ENCODE peak calls at places on chromosome 10, in six cellular contexts. One of them, this sample, is unnamed.

GRCh38 chr10:36181421-36181820 is 539.3 kb upstream of the FZD8 start:
- DNase-seq in tibial nerve: no peak
- DNase-seq in body of pancreas: no peak
- DNase-seq in ovary: no peak
- DNase-seq in HepG2: no peak
- DNase-seq in GM12891: no peak
- DNase-seq in this sample: no peak

GRCh38 chr10:6416892-6417512 is 163.1 kb downstream of the PRKCQ start:
- DNase-seq in tibial nerve: no peak
- DNase-seq in body of pancreas: no peak
- DNase-seq in ovary: no peak
- DNase-seq in HepG2: peak; percentile 35
- DNase-seq in GM12891: peak; percentile 14
- DNase-seq in this sample: peak; percentile 20

GRCh38 chr10:88968316-88968882 is 15.8 kb upstream of the ACTA2 start:
- DNase-seq in tibial nerve: no peak
- DNase-seq in body of pancreas: no peak
- DNase-seq in ovary: no peak
- DNase-seq in HepG2: no peak
- DNase-seq in GM12891: no peak
- DNase-seq in this sample: no peak

GRCh38 chr10:35440016-35440415 is 103.7 kb downstream of the CCNY start:
- DNase-seq in tibial nerve: no peak
- DNase-seq in body of pancreas: no peak
- DNase-seq in ovary: no peak
- DNase-seq in HepG2: no peak
- DNase-seq in GM12891: no peak
- DNase-seq in this sample: no peak

GRCh38 chr10:110527731-110528171 is 30.0 kb downstream of the DUSP5 start:
- DNase-seq in tibial nerve: no peak
- DNase-seq in body of pancreas: no peak
- DNase-seq in ovary: no peak
- DNase-seq in HepG2: peak; percentile 60
- DNase-seq in GM12891: no peak
- DNase-seq in this sample: no peak

GRCh38 chr10:109166935-109167334 is 756.4 kb downstream of the XPNPEP1 start:
- DNase-seq in tibial nerve: no peak
- DNase-seq in body of pancreas: no peak
- DNase-seq in ovary: no peak
- DNase-seq in HepG2: no peak
- DNase-seq in GM12891: no peak
- DNase-seq in this sample: no peak

GRCh38 chr10:77586719-77587423 is 50.7 kb downstream of the KCNMA1 start:
- DNase-seq in tibial nerve: no peak
- DNase-seq in body of pancreas: no peak
- DNase-seq in ovary: no peak
- DNase-seq in HepG2: no peak
- DNase-seq in GM12891: no peak
- DNase-seq in this sample: no peak

GRCh38 chr10:115802911-115803310 is 470.1 kb downstream of the GFRA1 start:
- DNase-seq in tibial nerve: no peak
- DNase-seq in body of pancreas: no peak
- DNase-seq in ovary: no peak
- DNase-seq in HepG2: no peak
- DNase-seq in GM12891: no peak
- DNase-seq in this sample: no peak

GRCh38 chr10:76149602-76150138 is 718.2 kb downstream of the LRMDA start:
- DNase-seq in tibial nerve: no peak
- DNase-seq in body of pancreas: no peak
- DNase-seq in ovary: no peak
- DNase-seq in HepG2: no peak
- DNase-seq in GM12891: no peak
- DNase-seq in this sample: no peak

GRCh38 chr10:71868192-71868697 is 17.2 kb upstream of the PSAP start:
- DNase-seq in tibial nerve: peak; percentile 38
- DNase-seq in body of pancreas: peak; percentile 35
- DNase-seq in ovary: no peak
- DNase-seq in HepG2: peak; percentile 44
- DNase-seq in GM12891: no peak
- DNase-seq in this sample: peak; percentile 76

GRCh38 chr10:47260505-47261111 is 39.4 kb upstream of the GDF10 start:
- DNase-seq in tibial nerve: no peak
- DNase-seq in body of pancreas: no peak
- DNase-seq in ovary: no peak
- DNase-seq in HepG2: no peak
- DNase-seq in GM12891: no peak
- DNase-seq in this sample: no peak

GRCh38 chr10:70378122-70378521 is 4.3 kb downstream of the LRRC20 start:
- DNase-seq in tibial nerve: no peak
- DNase-seq in body of pancreas: peak; percentile 53
- DNase-seq in ovary: no peak
- DNase-seq in HepG2: no peak
- DNase-seq in GM12891: no peak
- DNase-seq in this sample: peak; percentile 89

GRCh38 chr10:12237265-12238220 is 41.6 kb downstream of the CDC123 start:
- DNase-seq in tibial nerve: no peak
- DNase-seq in body of pancreas: no peak
- DNase-seq in ovary: no peak
- DNase-seq in HepG2: peak; percentile 94
- DNase-seq in GM12891: no peak
- DNase-seq in this sample: no peak

GRCh38 chr10:125661942-125662515 is 20.9 kb downstream of the TEX36 start:
- DNase-seq in tibial nerve: no peak
- DNase-seq in body of pancreas: no peak
- DNase-seq in ovary: no peak
- DNase-seq in HepG2: no peak
- DNase-seq in GM12891: no peak
- DNase-seq in this sample: peak; percentile 43

GRCh38 chr10:92604841-92605240 is 11.9 kb downstream of the KIF11 start:
- DNase-seq in tibial nerve: no peak
- DNase-seq in body of pancreas: no peak
- DNase-seq in ovary: no peak
- DNase-seq in HepG2: no peak
- DNase-seq in GM12891: no peak
- DNase-seq in this sample: no peak

GRCh38 chr10:124742418-124743187 is 1.6 kb downstream of the FAM53B start:
- DNase-seq in tibial nerve: no peak
- DNase-seq in body of pancreas: no peak
- DNase-seq in ovary: no peak
- DNase-seq in HepG2: peak; percentile 57
- DNase-seq in GM12891: no peak
- DNase-seq in this sample: no peak

GRCh38 chr10:97718659-97719142 is 5.2 kb downstream of the MARVELD1 start:
- DNase-seq in tibial nerve: peak; percentile 72
- DNase-seq in body of pancreas: peak; percentile 91
- DNase-seq in ovary: peak; percentile 78
- DNase-seq in HepG2: peak; percentile 61
- DNase-seq in GM12891: no peak
- DNase-seq in this sample: no peak

GRCh38 chr10:80144302-80145131 is 12.0 kb downstream of the PLAC9 start:
- DNase-seq in tibial nerve: no peak
- DNase-seq in body of pancreas: peak; percentile 41
- DNase-seq in ovary: no peak
- DNase-seq in HepG2: no peak
- DNase-seq in GM12891: no peak
- DNase-seq in this sample: no peak

GRCh38 chr10:94413374-94413773 is 11.0 kb downstream of the TBC1D12 start:
- DNase-seq in tibial nerve: no peak
- DNase-seq in body of pancreas: no peak
- DNase-seq in ovary: no peak
- DNase-seq in HepG2: no peak
- DNase-seq in GM12891: no peak
- DNase-seq in this sample: no peak

GRCh38 chr10:113458944-113459343 is 93.9 kb upstream of the HABP2 start:
- DNase-seq in tibial nerve: no peak
- DNase-seq in body of pancreas: no peak
- DNase-seq in ovary: no peak
- DNase-seq in HepG2: no peak
- DNase-seq in GM12891: no peak
- DNase-seq in this sample: no peak

GRCh38 chr10:17479015-17479615 is 24.7 kb upstream of the ST8SIA6 start:
- DNase-seq in tibial nerve: no peak
- DNase-seq in body of pancreas: no peak
- DNase-seq in ovary: no peak
- DNase-seq in HepG2: no peak
- DNase-seq in GM12891: no peak
- DNase-seq in this sample: no peak

DNA sequence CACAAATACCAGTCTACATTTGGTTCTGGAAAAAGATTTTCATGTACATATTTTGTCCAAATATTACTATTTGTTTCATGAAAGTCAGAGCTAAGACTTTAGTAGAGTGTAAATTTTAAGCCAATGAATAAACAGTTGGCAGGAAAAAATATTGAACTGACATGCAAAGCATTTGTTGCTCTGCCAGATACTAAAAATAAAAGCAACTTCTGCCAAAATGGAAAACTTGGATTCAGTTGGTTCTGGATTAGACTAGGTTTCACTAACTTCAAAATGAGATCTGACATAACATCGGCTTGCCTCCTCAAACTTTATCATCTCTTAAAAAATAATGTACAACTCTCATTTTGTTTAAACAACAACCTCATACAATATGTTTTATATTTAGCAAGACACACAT is 34.9 kb downstream of the FAM204A start:
- DNase-seq in tibial nerve: no peak
- DNase-seq in body of pancreas: no peak
- DNase-seq in ovary: no peak
- DNase-seq in HepG2: no peak
- DNase-seq in GM12891: no peak
- DNase-seq in this sample: no peak
- TF ChIP-seq POLR2A in tibial nerve: no peak
- TF ChIP-seq POLR2A in body of pancreas: no peak
- TF ChIP-seq POLR2A in ovary: no peak
- TF ChIP-seq POLR2A in HepG2: no peak
- TF ChIP-seq POLR2A in GM12891: no peak
- TF ChIP-seq POLR2A in this sample: no peak

DNA sequence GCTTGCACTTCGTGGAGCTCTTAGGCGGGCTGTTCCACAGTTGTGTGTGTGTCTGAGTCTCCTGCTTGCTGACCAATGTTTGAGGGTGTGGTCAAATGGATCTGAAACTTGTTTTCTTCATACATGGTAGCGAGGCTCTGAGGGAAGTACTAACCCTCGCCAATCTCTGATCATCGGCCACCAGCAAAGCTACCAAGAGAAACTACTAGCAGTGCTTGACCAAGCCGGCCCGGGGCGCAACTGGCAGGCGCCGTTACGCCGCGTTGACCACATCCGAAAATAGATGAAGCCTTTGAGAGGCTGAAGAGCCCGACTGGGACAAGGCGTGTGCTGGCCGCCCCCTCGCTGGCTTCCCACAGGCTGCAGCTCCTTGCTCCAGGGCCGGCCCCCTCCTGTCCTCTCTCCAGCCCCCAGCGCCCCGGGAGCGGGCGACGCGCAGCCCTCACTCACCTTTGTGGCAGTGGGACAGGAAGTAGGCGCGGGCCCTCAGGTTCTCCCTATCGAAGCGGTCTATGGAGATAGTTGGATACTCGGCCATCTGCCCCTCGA is 370 bp downstream of the DCLRE1C start:
- DNase-seq in tibial nerve: peak; percentile 28
- DNase-seq in body of pancreas: peak; percentile 42
- DNase-seq in ovary: no peak
- DNase-seq in HepG2: no peak
- DNase-seq in GM12891: peak; percentile 17
- DNase-seq in this sample: peak; percentile 52
- TF ChIP-seq POLR2A in tibial nerve: no peak
- TF ChIP-seq POLR2A in body of pancreas: no peak
- TF ChIP-seq POLR2A in ovary: no peak
- TF ChIP-seq POLR2A in HepG2: no peak
- TF ChIP-seq POLR2A in GM12891: no peak
- TF ChIP-seq POLR2A in this sample: no peak

GRCh38 chr10:58644311-58644710 is 131.6 kb downstream of the BICC1 start:
- DNase-seq in tibial nerve: no peak
- DNase-seq in body of pancreas: no peak
- DNase-seq in ovary: no peak
- DNase-seq in HepG2: no peak
- DNase-seq in GM12891: no peak
- DNase-seq in this sample: no peak

GRCh38 chr10:58643029-58643428 is 130.4 kb downstream of the BICC1 start:
- DNase-seq in tibial nerve: no peak
- DNase-seq in body of pancreas: no peak
- DNase-seq in ovary: no peak
- DNase-seq in HepG2: no peak
- DNase-seq in GM12891: no peak
- DNase-seq in this sample: no peak

GRCh38 chr10:58641095-58641531 is 128.4 kb downstream of the BICC1 start:
- DNase-seq in tibial nerve: no peak
- DNase-seq in body of pancreas: no peak
- DNase-seq in ovary: peak; percentile 30
- DNase-seq in HepG2: peak; percentile 81
- DNase-seq in GM12891: no peak
- DNase-seq in this sample: no peak

GRCh38 chr10:58642283-58642682 is 129.6 kb downstream of the BICC1 start:
- DNase-seq in tibial nerve: no peak
- DNase-seq in body of pancreas: no peak
- DNase-seq in ovary: no peak
- DNase-seq in HepG2: no peak
- DNase-seq in GM12891: no peak
- DNase-seq in this sample: no peak

DNA sequence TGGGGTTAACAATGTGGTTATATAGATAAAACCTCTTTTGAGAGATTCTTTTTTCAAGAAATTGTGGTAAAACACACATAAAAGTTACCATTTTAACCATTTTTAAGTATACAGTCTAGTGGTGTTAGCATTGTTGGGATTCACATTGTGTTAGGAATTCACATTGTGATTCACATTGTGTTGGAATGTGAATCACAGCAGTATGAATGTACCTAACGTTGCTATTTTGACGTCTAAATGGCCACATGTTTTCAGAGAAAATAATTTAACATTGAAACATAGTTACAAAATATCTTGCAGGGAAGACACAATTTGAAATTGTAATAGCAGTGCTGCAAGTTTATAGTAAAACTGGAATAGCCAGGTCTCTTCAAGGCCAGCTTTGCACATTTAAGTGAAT is 129.0 kb downstream of the BICC1 start:
- DNase-seq in tibial nerve: no peak
- DNase-seq in body of pancreas: no peak
- DNase-seq in ovary: no peak
- DNase-seq in HepG2: no peak
- DNase-seq in GM12891: no peak
- DNase-seq in this sample: no peak
- TF ChIP-seq POLR2A in tibial nerve: no peak
- TF ChIP-seq POLR2A in body of pancreas: no peak
- TF ChIP-seq POLR2A in ovary: no peak
- TF ChIP-seq POLR2A in HepG2: no peak
- TF ChIP-seq POLR2A in GM12891: no peak
- TF ChIP-seq POLR2A in this sample: no peak

GRCh38 chr10:103659674-103660363 is 166.3 kb downstream of the NEURL1 start:
- DNase-seq in tibial nerve: no peak
- DNase-seq in body of pancreas: peak; percentile 77
- DNase-seq in ovary: peak; percentile 76
- DNase-seq in HepG2: peak; percentile 75
- DNase-seq in GM12891: peak; percentile 93
- DNase-seq in this sample: peak; percentile 99
- TF ChIP-seq POLR2A in tibial nerve: peak; percentile 19
- TF ChIP-seq POLR2A in body of pancreas: peak; percentile 23
- TF ChIP-seq POLR2A in ovary: no peak
- TF ChIP-seq POLR2A in HepG2: peak; percentile 48
- TF ChIP-seq POLR2A in GM12891: no peak
- TF ChIP-seq POLR2A in this sample: peak; percentile 48